ENCODE peak calls at places on chromosomes 12 and 14, in seven cellular contexts. Q is stimulated activated naive CD4-positive, alpha-beta T cell; N is smooth muscle cell of the brain vasculature; E is neural crest cell; B is HFFc6; L is lower leg skin; O is GM12864. U is an unnamed sample.

GRCh38 chr12:92299344-92299743 is 153.7 kb upstream of the BTG1 start:
- DNase-seq in Q (no peak), N (no peak), E (no peak), B (no peak), L (no peak), O (no peak), U (no peak)

GRCh38 chr12:132379576-132379975 is 50.2 kb upstream of the GALNT9 start:
- DNase-seq in Q (no peak), N (no peak), E (no peak), B (no peak), L (no peak), O (no peak), U (no peak)

GRCh38 chr12:100544165-100544564 is 29.3 kb upstream of the GAS2L3 start:
- DNase-seq in Q (no peak), N (no peak), E (no peak), B (no peak), L (no peak), O (no peak), U (peak)

GRCh38 chr12:13661005-13661887 is 320.2 kb downstream of the GRIN2B start:
- DNase-seq in Q (no peak), N (no peak), E (peak), B (peak), L (no peak), O (no peak), U (peak)

GRCh38 chr12:105617141-105617540 is 286.6 kb downstream of the C12orf75 start:
- DNase-seq in Q (no peak), N (no peak), E (no peak), B (no peak), L (no peak), O (no peak), U (peak)

GRCh38 chr12:111819191-111820158 is 22.6 kb upstream of the MAPKAPK5 start:
- DNase-seq in Q (no peak), N (no peak), E (no peak), B (peak), L (peak), O (no peak), U (peak)

GRCh38 chr12:27505124-27505523 is 18.9 kb upstream of the PPFIBP1 start:
- DNase-seq in Q (no peak), N (no peak), E (no peak), B (peak), L (no peak), O (no peak), U (no peak)

GRCh38 chr12:2335109-2335508 is 282.3 kb downstream of the CACNA1C start:
- DNase-seq in Q (no peak), N (no peak), E (no peak), B (no peak), L (no peak), O (no peak), U (no peak)

GRCh38 chr14:104103061-104104005 is 17.8 kb downstream of the ASPG start:
- DNase-seq in Q (no peak), N (no peak), E (no peak), B (no peak), L (peak), O (no peak), U (no peak)

GRCh38 chr12:61993734-61994345 is 266.4 kb upstream of the USP15 start:
- DNase-seq in Q (no peak), N (no peak), E (no peak), B (no peak), L (no peak), O (no peak), U (peak)

GRCh38 chr14:77120771-77121743 is 20.5 kb downstream of the ZDHHC22 start:
- DNase-seq in Q (no peak), N (no peak), E (no peak), B (no peak), L (no peak), O (peak), U (peak)

GRCh38 chr14:72699852-72700257 is 194.0 kb downstream of the DPF3 start:
- DNase-seq in Q (no peak), N (no peak), E (no peak), B (peak), L (no peak), O (no peak), U (peak)

GRCh38 chr14:21525571-21525970 is 575 bp downstream of the SALL2 start:
- DNase-seq in Q (no peak), N (no peak), E (no peak), B (no peak), L (no peak), O (no peak), U (no peak)

GRCh38 chr12:82425241-82425640 is 66.9 kb downstream of the METTL25 start:
- DNase-seq in Q (no peak), N (peak), E (no peak), B (peak), L (no peak), O (no peak), U (peak)

GRCh38 chr14:94926176-94926575 is 156.3 kb upstream of the GSC start:
- DNase-seq in Q (no peak), N (no peak), E (no peak), B (no peak), L (peak), O (no peak), U (no peak)

GRCh38 chr14:51512321-51512720 is 139.4 kb upstream of the FRMD6 start:
- DNase-seq in Q (no peak), N (no peak), E (no peak), B (no peak), L (no peak), O (no peak), U (no peak)

GRCh38 chr12:30985814-30986452 is 59.4 kb downstream of the TSPAN11 start:
- DNase-seq in Q (no peak), N (peak), E (peak), B (peak), L (no peak), O (no peak), U (no peak)

GRCh38 chr14:20803221-20803620 is 577 bp upstream of the RNASE1 start:
- DNase-seq in Q (no peak), N (no peak), E (no peak), B (no peak), L (no peak), O (no peak), U (no peak)